ENCODE peak calls at places on chromosomes 7 and 10, in eight cellular contexts. One of them, this sample, is unnamed.

GRCh38 chr10:56622335-56622973 is 261.4 kb upstream of the ZWINT start:
- DNase-seq in naive thymus-derived CD8-positive, alpha-beta T cell: no peak
- DNase-seq in hypothalamus: no peak
- DNase-seq in SW480: peak
- DNase-seq in activated T-helper 1 cell treated with Interleukin-2 at 50 U/mL for 16 hours: no peak
- DNase-seq in lower leg skin: no peak
- DNase-seq in HEK293T: no peak
- DNase-seq in right cardiac atrium: no peak
- DNase-seq in this sample: no peak

GRCh38 chr10:119634219-119634544 is 17.0 kb upstream of the BAG3 start:
- DNase-seq in naive thymus-derived CD8-positive, alpha-beta T cell: no peak
- DNase-seq in hypothalamus: no peak
- DNase-seq in SW480: no peak
- DNase-seq in activated T-helper 1 cell treated with Interleukin-2 at 50 U/mL for 16 hours: no peak
- DNase-seq in lower leg skin: no peak
- DNase-seq in HEK293T: no peak
- DNase-seq in right cardiac atrium: peak
- DNase-seq in this sample: no peak

GRCh38 chr7:133957860-133958259 is 169.3 kb upstream of the LRGUK start:
- DNase-seq in naive thymus-derived CD8-positive, alpha-beta T cell: no peak
- DNase-seq in hypothalamus: no peak
- DNase-seq in SW480: no peak
- DNase-seq in activated T-helper 1 cell treated with Interleukin-2 at 50 U/mL for 16 hours: no peak
- DNase-seq in lower leg skin: no peak
- DNase-seq in HEK293T: no peak
- DNase-seq in right cardiac atrium: no peak
- DNase-seq in this sample: no peak

GRCh38 chr7:99729501-99730261 is 5.3 kb downstream of the CYP3A7 start:
- DNase-seq in naive thymus-derived CD8-positive, alpha-beta T cell: no peak
- DNase-seq in hypothalamus: no peak
- DNase-seq in SW480: no peak
- DNase-seq in activated T-helper 1 cell treated with Interleukin-2 at 50 U/mL for 16 hours: no peak
- DNase-seq in lower leg skin: no peak
- DNase-seq in HEK293T: no peak
- DNase-seq in right cardiac atrium: no peak
- DNase-seq in this sample: no peak

GRCh38 chr10:68088030-68088396 is 12.9 kb upstream of the HERC4 start:
- DNase-seq in naive thymus-derived CD8-positive, alpha-beta T cell: no peak
- DNase-seq in hypothalamus: no peak
- DNase-seq in SW480: no peak
- DNase-seq in activated T-helper 1 cell treated with Interleukin-2 at 50 U/mL for 16 hours: no peak
- DNase-seq in lower leg skin: no peak
- DNase-seq in HEK293T: no peak
- DNase-seq in right cardiac atrium: no peak
- DNase-seq in this sample: no peak

GRCh38 chr10:65570143-65571010 is 1355.5 kb upstream of the LRRTM3 start:
- DNase-seq in naive thymus-derived CD8-positive, alpha-beta T cell: no peak
- DNase-seq in hypothalamus: peak
- DNase-seq in SW480: peak
- DNase-seq in activated T-helper 1 cell treated with Interleukin-2 at 50 U/mL for 16 hours: no peak
- DNase-seq in lower leg skin: no peak
- DNase-seq in HEK293T: peak
- DNase-seq in right cardiac atrium: no peak
- DNase-seq in this sample: no peak

GRCh38 chr10:69334258-69335062 is 56.2 kb downstream of the HK1 start:
- DNase-seq in naive thymus-derived CD8-positive, alpha-beta T cell: no peak
- DNase-seq in hypothalamus: no peak
- DNase-seq in SW480: no peak
- DNase-seq in activated T-helper 1 cell treated with Interleukin-2 at 50 U/mL for 16 hours: no peak
- DNase-seq in lower leg skin: no peak
- DNase-seq in HEK293T: no peak
- DNase-seq in right cardiac atrium: no peak
- DNase-seq in this sample: no peak

GRCh38 chr10:74223755-74224530 is 72.9 kb downstream of the ADK start:
- DNase-seq in naive thymus-derived CD8-positive, alpha-beta T cell: no peak
- DNase-seq in hypothalamus: no peak
- DNase-seq in SW480: peak
- DNase-seq in activated T-helper 1 cell treated with Interleukin-2 at 50 U/mL for 16 hours: no peak
- DNase-seq in lower leg skin: no peak
- DNase-seq in HEK293T: no peak
- DNase-seq in right cardiac atrium: no peak
- DNase-seq in this sample: no peak

GRCh38 chr7:132739271-132739955 is 163.1 kb upstream of the PLXNA4 start:
- DNase-seq in naive thymus-derived CD8-positive, alpha-beta T cell: no peak
- DNase-seq in hypothalamus: peak
- DNase-seq in SW480: peak
- DNase-seq in activated T-helper 1 cell treated with Interleukin-2 at 50 U/mL for 16 hours: no peak
- DNase-seq in lower leg skin: no peak
- DNase-seq in HEK293T: no peak
- DNase-seq in right cardiac atrium: peak
- DNase-seq in this sample: no peak

GRCh38 chr7:34087892-34088891 is 182.9 kb downstream of the BMPER start:
- DNase-seq in naive thymus-derived CD8-positive, alpha-beta T cell: no peak
- DNase-seq in hypothalamus: no peak
- DNase-seq in SW480: peak
- DNase-seq in activated T-helper 1 cell treated with Interleukin-2 at 50 U/mL for 16 hours: no peak
- DNase-seq in lower leg skin: no peak
- DNase-seq in HEK293T: peak
- DNase-seq in right cardiac atrium: peak
- DNase-seq in this sample: no peak

GRCh38 chr7:105896407-105896842 is 20.0 kb upstream of the ATXN7L1 start:
- DNase-seq in naive thymus-derived CD8-positive, alpha-beta T cell: no peak
- DNase-seq in hypothalamus: no peak
- DNase-seq in SW480: no peak
- DNase-seq in activated T-helper 1 cell treated with Interleukin-2 at 50 U/mL for 16 hours: no peak
- DNase-seq in lower leg skin: no peak
- DNase-seq in HEK293T: no peak
- DNase-seq in right cardiac atrium: no peak
- DNase-seq in this sample: no peak

GRCh38 chr10:15725603-15726002 is 5.9 kb upstream of the ITGA8 start:
- DNase-seq in naive thymus-derived CD8-positive, alpha-beta T cell: no peak
- DNase-seq in hypothalamus: no peak
- DNase-seq in SW480: peak
- DNase-seq in activated T-helper 1 cell treated with Interleukin-2 at 50 U/mL for 16 hours: no peak
- DNase-seq in lower leg skin: no peak
- DNase-seq in HEK293T: peak
- DNase-seq in right cardiac atrium: no peak
- DNase-seq in this sample: no peak

GRCh38 chr10:56383806-56384205 is 22.7 kb upstream of the ZWINT start:
- DNase-seq in naive thymus-derived CD8-positive, alpha-beta T cell: no peak
- DNase-seq in hypothalamus: no peak
- DNase-seq in SW480: no peak
- DNase-seq in activated T-helper 1 cell treated with Interleukin-2 at 50 U/mL for 16 hours: no peak
- DNase-seq in lower leg skin: no peak
- DNase-seq in HEK293T: no peak
- DNase-seq in right cardiac atrium: no peak
- DNase-seq in this sample: no peak